ENCODE peak calls at places on chromosome 14, in seven cellular contexts. E is endothelial cell of umbilical vein, G is stomach, H is H9, N is MM.1S, D is GM23248, L is bronchial epithelial cell. O is an unnamed sample.
A peak's percentile ranks its signal among the peaks of the same experiment; 100 is the strongest.

GRCh38 chr14:50944647-50945413 is 547 bp upstream of the PYGL start:
- DNase-seq in N (no peak), G (peak; percentile 50), E (peak; percentile 41), L (peak; percentile 80), D (peak; percentile 69), H (no peak), O (peak; percentile 0)

GRCh38 chr14:35406811-35407630 is 2.5 kb upstream of the NFKBIA start:
- DNase-seq in H (no peak), G (no peak), N (peak; percentile 47), L (peak; percentile 84), D (peak; percentile 88), E (peak; percentile 64), O (no peak)

GRCh38 chr14:65993103-65993502 is 493.1 kb upstream of the CCDC196 start:
- DNase-seq in E (no peak), H (no peak), G (no peak), D (no peak), N (peak; percentile 7), L (peak; percentile 22), O (no peak)

GRCh38 chr14:75854247-75854799 is 127.5 kb downstream of the TGFB3 start:
- DNase-seq in D (peak; percentile 16), N (no peak), H (no peak), G (no peak), L (no peak), E (no peak), O (no peak)

GRCh38 chr14:58107947-58108552 is 44.0 kb downstream of the ARMH4 start:
- DNase-seq in L (peak; percentile 64), N (peak; percentile 34), E (peak; percentile 67), G (no peak), D (peak; percentile 76), H (no peak), O (no peak)

GRCh38 chr14:34646570-34647255 is 16.8 kb upstream of the SNX6 start:
- DNase-seq in L (no peak), D (no peak), H (no peak), N (no peak), E (no peak), G (no peak), O (no peak)

GRCh38 chr14:101774814-101775213 is 13.3 kb downstream of the PPP2R5C start:
- DNase-seq in E (no peak), D (no peak), G (no peak), H (no peak), N (peak; percentile 23), L (no peak), O (no peak)

GRCh38 chr14:65456247-65456646 is 43.7 kb downstream of the FUT8 start:
- DNase-seq in E (no peak), H (no peak), G (no peak), L (no peak), D (no peak), N (no peak), O (no peak)

GRCh38 chr14:81594012-81594411 is 60.4 kb upstream of the SEL1L start:
- DNase-seq in L (peak; percentile 1), D (no peak), N (no peak), H (no peak), E (no peak), G (no peak), O (no peak)

GRCh38 chr14:75224561-75224960 is 48.1 kb upstream of the TMED10 start:
- DNase-seq in G (no peak), H (no peak), D (peak; percentile 7), N (no peak), E (no peak), L (no peak), O (no peak)

GRCh38 chr14:84826349-84826748 is 703.6 kb upstream of the FLRT2 start:
- DNase-seq in H (no peak), L (peak; percentile 61), N (no peak), D (peak; percentile 0), E (peak; percentile 14), G (no peak), O (no peak)

GRCh38 chr14:56855891-56856461 is 45.7 kb upstream of the OTX2 start:
- DNase-seq in D (no peak), L (no peak), N (no peak), G (peak; percentile 43), H (peak; percentile 84), E (no peak), O (no peak)

GRCh38 chr14:60204104-60204842 is 39.1 kb upstream of the DHRS7 start:
- DNase-seq in H (no peak), D (no peak), E (no peak), N (no peak), L (no peak), G (no peak), O (no peak)

GRCh38 chr14:91814317-91814716 is 53.0 kb downstream of the TC2N start:
- DNase-seq in N (no peak), H (no peak), D (no peak), E (no peak), G (no peak), L (no peak), O (no peak)
- H3K27me3 ChIP-seq in N (no peaks in the 10 kb centered on the region), H (no peaks in the 10 kb centered on the region), D (no peaks in the 10 kb centered on the region), E (peaks cover 3% of the 10 kb centered on the region), G (no peaks in the 10 kb centered on the region), L (no peaks in the 10 kb centered on the region), O (no peaks in the 10 kb centered on the region)

GRCh38 chr14:95387826-95388445 is 68.2 kb upstream of the CLMN start:
- DNase-seq in E (no peak), L (no peak), N (no peak), H (no peak), D (no peak), G (no peak), O (no peak)
- H3K27me3 ChIP-seq in E (no peaks in the 10 kb centered on the region), L (no peaks in the 10 kb centered on the region), N (no peaks in the 10 kb centered on the region), H (no peaks in the 10 kb centered on the region), D (no peaks in the 10 kb centered on the region), G (no peaks in the 10 kb centered on the region), O (no peaks in the 10 kb centered on the region)

DNA sequence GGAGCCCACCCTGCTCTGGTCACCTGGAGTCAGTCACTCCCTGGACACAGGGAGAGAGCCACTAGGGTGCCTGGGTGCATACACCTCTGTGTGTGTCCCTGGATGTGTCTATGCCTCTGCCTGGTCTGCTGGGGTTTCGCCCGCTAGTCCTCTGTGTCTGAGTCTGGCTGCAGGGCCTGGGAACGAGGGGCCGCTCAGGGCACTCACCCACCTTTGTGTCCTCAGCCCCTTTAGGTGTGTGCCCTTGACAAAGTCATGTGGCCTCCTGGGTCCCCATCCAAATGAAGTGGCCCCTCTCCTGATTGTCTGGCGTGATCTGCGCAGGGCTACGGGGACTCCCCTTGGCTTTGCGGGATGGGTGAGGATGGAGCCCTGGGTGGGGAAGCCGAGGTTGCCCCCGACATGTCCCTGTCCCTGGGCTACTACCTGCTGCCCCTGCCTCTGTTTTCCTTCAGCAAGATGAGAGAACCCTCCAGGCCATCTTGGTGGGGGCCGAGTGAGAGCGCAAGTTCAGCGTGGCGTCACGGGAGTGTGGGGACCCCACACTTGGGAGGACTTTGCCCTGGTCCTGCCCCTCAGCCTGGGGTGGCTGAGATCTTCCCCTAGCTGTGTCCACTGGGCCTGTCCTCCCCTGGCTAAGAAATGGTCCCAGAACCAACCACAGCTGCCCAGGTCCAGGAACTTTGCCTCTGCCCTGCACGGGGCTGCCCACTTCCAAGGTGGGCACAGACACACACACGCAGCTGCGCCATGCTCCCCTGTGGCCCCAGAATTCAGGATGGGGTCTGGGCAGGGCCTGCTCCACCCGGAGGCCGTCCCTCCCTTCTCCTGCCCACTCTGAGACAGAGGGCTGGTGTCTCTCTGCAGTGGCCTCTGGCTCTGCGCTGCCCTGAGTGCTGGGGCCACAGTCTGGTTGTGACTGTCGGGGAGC is 2.7 kb upstream of the AHNAK2 start:
- DNase-seq in N (no peak), G (no peak), D (no peak), L (no peak), H (no peak), E (no peak), O (no peak)
- H3K27me3 ChIP-seq in N (peaks cover 8% of the 10 kb centered on the region), G (peaks cover 30% of the 10 kb centered on the region), D (no peaks in the 10 kb centered on the region), L (no peaks in the 10 kb centered on the region), H (peaks cover 14% of the 10 kb centered on the region), E (no peaks in the 10 kb centered on the region), O (peaks cover 8% of the 10 kb centered on the region)

GRCh38 chr14:94768521-94769412 is 1.1 kb downstream of the GSC start:
- DNase-seq in N (no peak), E (no peak), H (peak; percentile 52), D (peak; percentile 63), G (no peak), L (no peak), O (no peak)

GRCh38 chr14:94771191-94771905 is 1.4 kb upstream of the GSC start:
- DNase-seq in D (no peak), G (no peak), H (no peak), E (no peak), L (no peak), N (no peak), O (no peak)

GRCh38 chr14:94769413-94770250 is at the start of gene GSC:
- DNase-seq in G (peak; percentile 42), E (peak; percentile 21), N (peak; percentile 14), L (no peak), D (peak; percentile 84), H (peak; percentile 83), O (no peak)

GRCh38 chr14:94770815-94771190 is 890 bp upstream of the GSC start:
- DNase-seq in D (no peak), H (no peak), N (no peak), G (no peak), E (no peak), L (no peak), O (no peak)

DNA sequence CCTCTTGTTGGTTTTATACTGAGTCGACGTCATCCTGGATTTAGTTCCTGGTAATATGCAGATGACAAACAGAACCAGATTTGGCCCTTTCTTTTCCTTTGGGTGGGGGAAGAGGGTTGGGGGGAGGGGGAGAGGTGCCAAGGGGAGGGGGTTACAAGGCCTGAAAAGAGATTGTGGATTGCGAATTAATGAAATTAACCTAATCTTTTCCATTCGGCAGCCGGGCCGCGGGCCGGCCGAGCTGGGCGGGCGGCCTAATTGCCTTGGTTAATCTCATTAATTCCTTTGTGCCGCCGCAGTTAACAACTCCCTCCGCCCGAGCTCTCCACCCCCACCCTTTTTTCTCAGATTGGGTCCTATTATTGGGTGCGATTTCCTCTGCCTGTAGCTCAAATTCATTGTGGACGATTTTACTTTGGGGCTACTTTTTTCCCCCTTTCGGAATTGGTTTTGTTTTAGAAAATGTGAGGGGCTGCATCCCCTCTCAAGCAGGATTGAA is 387 bp upstream of the GSC start:
- DNase-seq in L (no peak), H (no peak), D (no peak), N (no peak), E (no peak), G (no peak), O (no peak)
- H3K27me3 ChIP-seq in L (peaks cover 63% of the 10 kb centered on the region), H (peaks cover 89% of the 10 kb centered on the region), D (peaks cover 24% of the 10 kb centered on the region), N (peaks cover 45% of the 10 kb centered on the region), E (peaks cover 95% of the 10 kb centered on the region), G (peaks cover 100% of the 10 kb centered on the region), O (peaks cover 7% of the 10 kb centered on the region)

DNA sequence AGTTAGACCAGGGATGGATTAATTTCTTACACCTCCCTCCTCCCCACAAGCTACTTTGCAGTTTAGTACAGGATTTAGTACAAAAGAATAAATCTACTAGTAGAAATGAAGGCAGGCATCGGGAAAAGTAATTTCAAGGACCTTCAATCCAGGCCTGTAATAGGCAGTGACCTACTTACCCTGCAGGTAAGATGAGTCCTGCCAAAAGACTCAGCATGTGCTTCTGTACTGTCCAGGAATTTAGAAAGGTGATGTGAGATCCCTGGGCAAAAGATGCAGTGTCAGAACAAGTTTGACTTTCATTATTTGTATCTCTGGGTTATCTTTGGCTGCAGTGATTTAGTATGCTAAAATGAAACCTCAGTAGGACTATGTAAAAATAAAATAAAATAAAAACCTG is 403.0 kb downstream of the NOVA1 start:
- DNase-seq in L (no peak), N (no peak), G (no peak), D (no peak), H (no peak), E (no peak), O (no peak)
- H3K27me3 ChIP-seq in L (no peaks in the 10 kb centered on the region), N (no peaks in the 10 kb centered on the region), G (no peaks in the 10 kb centered on the region), D (peaks cover 61% of the 10 kb centered on the region), H (no peaks in the 10 kb centered on the region), E (no peaks in the 10 kb centered on the region), O (no peaks in the 10 kb centered on the region)

O was measured in naive thymus-derived CD4-positive, alpha-beta T cell.